ENCODE peak calls at places on chromosomes 13 and 19, in five cellular contexts. S, F, A, N and P are unnamed samples.
A peak's percentile ranks its signal among the peaks of the same experiment; 100 is the strongest.

GRCh38 chr13:78131811-78132210 is 213.2 kb upstream of the EDNRB start:
- DNase-seq in S (no peak), F (no peak), A (no peak), N (no peak), P (peak; percentile 12)

GRCh38 chr13:34816118-34816517 is 126.0 kb upstream of the NBEA start:
- DNase-seq in S (no peak), F (no peak), A (no peak), N (no peak), P (peak; percentile 6)

GRCh38 chr19:29404951-29405727 is 120.7 kb upstream of the VSTM2B start:
- DNase-seq in S (no peak), F (no peak), A (no peak), N (no peak), P (peak; percentile 20)

GRCh38 chr19:19489804-19490204 is 25.5 kb downstream of the TSSK6 start:
- DNase-seq in S (no peak), F (no peak), A (no peak), N (no peak), P (no peak)

GRCh38 chr13:73681015-73681414 is 453.2 kb downstream of the KLF12 start:
- DNase-seq in S (no peak), F (no peak), A (no peak), N (no peak), P (no peak)

GRCh38 chr19:3367572-3368440 is 1.4 kb downstream of the NFIC start:
- DNase-seq in S (no peak), F (no peak), A (no peak), N (no peak), P (peak; percentile 38)

GRCh38 chr13:38685974-38686571 is 804 bp upstream of the FREM2 start:
- DNase-seq in S (no peak), F (no peak), A (no peak), N (peak; percentile 57), P (peak; percentile 47)

GRCh38 chr19:351976-352625 is 7.5 kb upstream of the MIER2 start:
- DNase-seq in S (no peak), F (no peak), A (no peak), N (no peak), P (no peak)

GRCh38 chr13:92967923-92968322 is 258.7 kb upstream of the GPC6 start:
- DNase-seq in S (no peak), F (no peak), A (no peak), N (no peak), P (no peak)

GRCh38 chr13:99386911-99387788 is 80.0 kb upstream of the GPR183 start:
- DNase-seq in S (peak; percentile 69), F (peak; percentile 81), A (peak; percentile 62), N (peak; percentile 9), P (no peak)

GRCh38 chr19:39196320-39196719 is 444 bp upstream of the NCCRP1 start:
- DNase-seq in S (no peak), F (no peak), A (no peak), N (no peak), P (no peak)